ENCODE peak calls at places on chromosome 2, in ten cellular contexts. A is stimulated activated CD8-positive, alpha-beta memory T cell treated with anti-CD3 and anti-CD28 coated beads, Interleukin-15, amount 100 ng/mL, for 24 hours; R is GM23338; Z is Right ventricle myocardium inferior; B is EL; Y is MCF 10A; F is left kidney; L is activated effector memory CD4-positive, alpha-beta T cell treated with anti-CD3 and anti-CD28 coated beads, Interleukin-2, amount 50 U/mL, for 16 hours; W is nephron progenitor cell; T is hepatic stellate cell. C is an unnamed sample.

GRCh38 chr2:7190587-7191320 is 273.5 kb downstream of the RNF144A start:
- DNase-seq in Z (no peak), R (no peak), F (no peak), Y (no peak), A (no peak), W (no peak), B (peak), T (no peak), L (no peak), C (no peak)

GRCh38 chr2:21118302-21118920 is 5.4 kb upstream of the TDRD15 start:
- DNase-seq in L (no peak), Y (peak), F (peak), T (peak), Z (no peak), R (peak), A (no peak), B (peak), W (peak), C (no peak)

GRCh38 chr2:181281206-181281832 is 175.9 kb upstream of the ITGA4 start:
- DNase-seq in W (no peak), A (no peak), Y (no peak), F (no peak), T (no peak), L (no peak), Z (no peak), B (no peak), R (no peak), C (no peak)

GRCh38 chr2:108139521-108139920 is 100.2 kb upstream of the SULT1C3 start:
- DNase-seq in R (peak), L (no peak), Y (peak), F (peak), Z (no peak), B (peak), A (no peak), T (no peak), W (peak), C (no peak)

GRCh38 chr2:212735648-212736047 is 197.0 kb upstream of the ERBB4 start:
- DNase-seq in B (no peak), F (no peak), R (no peak), T (no peak), Z (no peak), Y (no peak), A (no peak), L (no peak), W (no peak), C (no peak)

GRCh38 chr2:156333274-156333950 is 891 bp upstream of the NR4A2 start:
- DNase-seq in R (no peak), Y (peak), A (no peak), T (no peak), W (no peak), Z (peak), L (peak), F (peak), B (no peak), C (no peak)

GRCh38 chr2:164145093-164145987 is 409.5 kb upstream of the FIGN start:
- DNase-seq in R (no peak), A (no peak), L (no peak), B (peak), F (no peak), T (peak), Y (peak), Z (no peak), W (no peak), C (no peak)

GRCh38 chr2:70937866-70938579 is 2.3 kb downstream of the ATP6V1B1 start:
- DNase-seq in Y (no peak), A (no peak), R (peak), L (peak), B (no peak), F (no peak), Z (no peak), W (no peak), T (no peak), C (peak)

GRCh38 chr2:237702439-237703397 is 75.3 kb downstream of the LRRFIP1 start:
- DNase-seq in L (peak), R (peak), A (no peak), T (peak), B (peak), Z (peak), Y (peak), W (peak), F (peak), C (peak)

GRCh38 chr2:112601754-112602153 is 17.3 kb downstream of the CHCHD5 start:
- DNase-seq in T (no peak), R (no peak), W (no peak), Z (no peak), L (peak), A (no peak), B (no peak), Y (no peak), F (no peak), C (no peak)

GRCh38 chr2:50449306-50449705 is 582.6 kb downstream of the NRXN1 start:
- DNase-seq in A (no peak), Y (peak), T (no peak), L (no peak), B (no peak), F (no peak), R (no peak), W (no peak), Z (no peak), C (no peak)

GRCh38 chr2:241935774-241936173 is 66.2 kb downstream of the RTP5 start:
- DNase-seq in Y (no peak), W (no peak), B (no peak), F (no peak), L (peak), T (no peak), A (no peak), R (no peak), Z (no peak), C (no peak)

GRCh38 chr2:72934683-72935610 is 17.6 kb downstream of the EMX1 start:
- DNase-seq in L (no peak), R (peak), F (peak), W (no peak), Y (peak), A (no peak), B (no peak), T (no peak), Z (peak), C (no peak)

GRCh38 chr2:158619496-158619895 is 162.7 kb downstream of the PKP4 start:
- DNase-seq in F (no peak), Y (peak), R (peak), L (no peak), T (no peak), Z (no peak), A (no peak), B (peak), W (no peak), C (no peak)

GRCh38 chr2:161273038-161273760 is 35.0 kb upstream of the PSMD14 start:
- DNase-seq in B (peak), A (no peak), R (peak), T (peak), L (no peak), F (peak), Z (no peak), Y (peak), W (peak), C (no peak)

GRCh38 chr2:125424386-125424785 is 1231.6 kb upstream of the GYPC start:
- DNase-seq in B (no peak), T (peak), Z (no peak), W (no peak), A (no peak), L (no peak), F (no peak), R (no peak), Y (peak), C (no peak)

GRCh38 chr2:28904295-28904694 is 9.8 kb downstream of the WDR43 start:
- DNase-seq in W (no peak), R (no peak), T (no peak), A (no peak), Z (no peak), B (peak), L (no peak), F (no peak), Y (peak), C (peak)

GRCh38 chr2:120520929-120521912 is 175.3 kb downstream of the INHBB start:
- DNase-seq in F (peak), Z (peak), W (peak), L (peak), B (peak), T (peak), A (no peak), R (peak), Y (peak), C (no peak)

GRCh38 chr2:238596571-238597551 is 170.1 kb downstream of the ASB1 start:
- DNase-seq in F (peak), L (no peak), T (peak), Z (no peak), B (peak), W (no peak), Y (peak), R (no peak), A (no peak), C (peak)

GRCh38 chr2:137980459-137980858 is 16.2 kb downstream of the HNMT start:
- DNase-seq in R (no peak), B (no peak), L (no peak), A (no peak), W (no peak), T (no peak), F (no peak), Z (no peak), Y (peak), C (no peak)